ENCODE peak calls at places on chromosome 19, in five cellular contexts. L is lower lobe of right lung, U is A673, C is suprapubic skin, G is bronchial epithelial cell. Y is an unnamed sample.

GRCh38 chr19:35090795-35091214 is 24.8 kb upstream of the FXYD3 start:
- DNase-seq in C (no peak), G (no peak), L (no peak), U (peak), Y (no peak)

GRCh38 chr19:9729162-9729561 is 39.4 kb downstream of the ZNF846 start:
- DNase-seq in U (no peak), G (no peak), L (no peak), C (no peak), Y (no peak)

GRCh38 chr19:4575978-4576933 is 16.8 kb upstream of the SEMA6B start:
- DNase-seq in L (no peak), U (peak), C (peak), G (peak), Y (peak)

GRCh38 chr19:32418155-32418554 is 12.6 kb downstream of the DPY19L3 start:
- DNase-seq in G (no peak), C (no peak), U (no peak), L (no peak), Y (no peak)

GRCh38 chr19:50190439-50190891 is 13.0 kb upstream of the MYH14 start:
- DNase-seq in L (no peak), G (no peak), C (no peak), U (no peak), Y (no peak)

GRCh38 chr19:16591803-16592556 is 19.8 kb upstream of the SLC35E1 start:
- DNase-seq in C (no peak), U (no peak), G (peak), L (no peak), Y (no peak)

GRCh38 chr19:1157931-1158884 is 15.9 kb downstream of the SBNO2 start:
- DNase-seq in L (no peak), G (no peak), U (no peak), C (peak), Y (no peak)

GRCh38 chr19:48991823-48992570 is 1.1 kb downstream of the GYS1 start:
- DNase-seq in U (peak), L (peak), G (peak), C (no peak), Y (no peak)

GRCh38 chr19:12331211-12331941 is 2.1 kb downstream of the ZNF563 start:
- DNase-seq in U (no peak), L (no peak), C (no peak), G (no peak), Y (no peak)

GRCh38 chr19:40147338-40147692 is 43.9 kb upstream of the MAP3K10 start:
- DNase-seq in C (peak), U (no peak), G (no peak), L (no peak), Y (no peak)

GRCh38 chr19:50258918-50259372 is 55.5 kb downstream of the MYH14 start:
- DNase-seq in L (no peak), U (peak), C (no peak), G (no peak), Y (no peak)

GRCh38 chr19:40831502-40832430 is 18.5 kb downstream of the CYP2A6 start:
- DNase-seq in G (peak), L (no peak), U (no peak), C (no peak), Y (no peak)

GRCh38 chr19:50835785-50836542 is 2.6 kb upstream of the KLK15 start:
- DNase-seq in G (peak), L (peak), U (peak), C (no peak), Y (peak)

GRCh38 chr19:3153286-3154230 is 17.7 kb downstream of the GNA15 start:
- DNase-seq in G (no peak), L (no peak), C (no peak), U (no peak), Y (no peak)

GRCh38 chr19:7575426-7576040 is 20.1 kb upstream of the CAMSAP3 start:
- DNase-seq in L (no peak), U (no peak), G (peak), C (no peak), Y (no peak)

GRCh38 chr19:1239796-1240737 is 1.5 kb upstream of the ATP5F1D start:
- DNase-seq in C (peak), G (peak), U (peak), L (peak), Y (peak)

GRCh38 chr19:33273881-33274662 is 28.3 kb downstream of the CEBPA start:
- DNase-seq in G (peak), U (peak), C (no peak), L (peak), Y (no peak)

GRCh38 chr19:35408284-35409171 is 37.7 kb downstream of the GPR42 start:
- DNase-seq in C (no peak), L (no peak), U (no peak), G (no peak), Y (no peak)

GRCh38 chr19:41705393-41706174 is 2.8 kb upstream of the CEACAM5 start:
- DNase-seq in G (peak), L (no peak), U (peak), C (no peak), Y (no peak)

GRCh38 chr19:703651-704446 is 4.9 kb upstream of the PALM start:
- DNase-seq in G (no peak), L (peak), U (peak), C (peak), Y (no peak)

GRCh38 chr19:40191836-40192646 is 815 bp downstream of the MAP3K10 start:
- DNase-seq in G (no peak), U (peak), C (peak), L (peak), Y (no peak)

GRCh38 chr19:58275564-58275963 is 3.2 kb upstream of the ZNF8 start:
- DNase-seq in L (no peak), G (no peak), C (no peak), U (no peak), Y (no peak)

GRCh38 chr19:58277748-58278147 is 1.0 kb upstream of the ZNF8 start:
- DNase-seq in U (no peak), G (no peak), C (no peak), L (no peak), Y (no peak)

GRCh38 chr19:58279042-58279924 is 528 bp downstream of the ZNF8 start:
- DNase-seq in C (peak), G (peak), U (peak), L (peak), Y (peak)

GRCh38 chr19:58278156-58279041 is at the start of gene ZNF8:
- DNase-seq in C (peak), U (peak), G (peak), L (peak), Y (peak)

DNA sequence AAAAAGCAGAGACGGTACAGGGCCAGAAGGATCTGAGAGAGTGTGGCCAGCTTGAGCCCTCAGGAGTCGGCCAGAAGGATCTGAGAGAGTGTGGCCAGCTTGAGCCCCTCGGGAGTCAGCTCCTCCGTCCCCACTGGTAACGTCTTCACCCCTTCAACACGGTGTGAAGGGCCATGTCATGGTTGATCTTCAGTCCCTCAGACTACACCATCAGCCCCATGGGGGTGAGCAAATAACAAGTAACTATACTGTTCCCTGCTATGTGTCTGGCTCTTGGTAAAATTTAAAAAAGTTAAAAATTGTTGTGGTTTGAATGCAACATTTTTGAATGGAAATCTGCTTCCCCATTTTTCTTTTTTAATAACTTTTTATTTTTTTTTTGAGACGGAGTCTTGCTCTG is 1.6 kb upstream of the ZNF8 start:
- DNase-seq in L (no peak), U (no peak), C (no peak), G (no peak), Y (no peak)
- TF ChIP-seq CTCF in L (no peak), U (no peak), C (no peak), G (no peak), Y (no peak)

DNA sequence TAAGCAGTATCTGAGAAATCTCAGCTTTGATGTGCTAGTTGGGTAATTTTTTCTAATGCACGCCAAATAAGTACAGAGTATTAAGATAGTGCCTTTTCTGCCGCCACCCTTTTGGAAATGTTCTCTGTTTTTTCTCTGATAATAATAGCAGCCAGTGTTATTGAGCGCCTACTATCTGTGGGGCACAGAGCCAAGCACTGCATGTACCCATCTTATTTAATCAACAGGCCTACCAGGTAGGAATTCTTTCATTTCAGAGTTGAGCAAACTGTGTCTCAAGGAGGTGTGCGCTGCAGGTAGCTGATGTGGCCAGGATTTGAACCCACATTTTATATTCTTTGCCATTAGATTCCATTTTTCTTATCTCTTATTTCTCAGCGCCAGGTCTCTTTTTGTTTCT is 1.4 kb downstream of the EPN1 start:
- DNase-seq in C (no peak), U (no peak), G (peak), L (no peak), Y (no peak)
- TF ChIP-seq CTCF in C (no peak), U (no peak), G (peak), L (no peak), Y (no peak)

GRCh38 chr19:29529646-29530548 is 4.1 kb downstream of the VSTM2B start:
- DNase-seq in C (peak), G (no peak), L (no peak), U (no peak), Y (no peak)

GRCh38 chr19:29528946-29529645 is 3.3 kb downstream of the VSTM2B start:
- DNase-seq in U (no peak), C (no peak), G (no peak), L (no peak), Y (no peak)

GRCh38 chr19:29527500-29528328 is 1.9 kb downstream of the VSTM2B start:
- DNase-seq in C (no peak), U (no peak), L (no peak), G (no peak), Y (no peak)

GRCh38 chr19:29526730-29527499 is 1.1 kb downstream of the VSTM2B start:
- DNase-seq in G (no peak), C (no peak), L (no peak), U (peak), Y (no peak)

GRCh38 chr19:29528350-29528945 is 2.7 kb downstream of the VSTM2B start:
- DNase-seq in L (no peak), U (peak), G (peak), C (no peak), Y (no peak)
- TF ChIP-seq CTCF in L (peak), U (peak), G (peak), C (peak), Y (peak)

DNA sequence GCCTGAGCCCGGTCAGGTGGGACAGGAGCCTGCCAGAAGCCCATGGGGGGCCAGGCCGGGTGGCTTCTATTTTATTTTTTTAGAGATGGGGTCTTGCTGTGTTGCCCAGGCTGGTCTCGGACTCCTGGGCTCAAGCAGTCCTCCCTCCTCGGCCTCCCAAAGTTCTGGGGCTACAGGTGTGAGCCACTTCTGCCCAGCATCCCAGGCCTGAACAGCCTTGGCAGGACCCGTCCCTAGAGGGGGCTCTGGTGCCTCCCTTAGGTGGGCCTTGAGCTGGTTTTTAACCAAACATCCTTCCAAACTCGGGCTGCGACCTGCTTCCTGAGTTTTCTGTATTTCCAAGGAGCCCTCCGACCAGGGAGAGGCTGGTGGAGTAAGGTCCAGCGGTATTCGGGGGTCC is 10.5 kb downstream of the COMP start:
- DNase-seq in L (no peak), U (no peak), C (no peak), G (no peak), Y (no peak)
- TF ChIP-seq CTCF in L (no peak), U (no peak), C (no peak), G (no peak), Y (no peak)

GRCh38 chr19:47376589-47377144 is 27.6 kb downstream of the DHX34 start:
- DNase-seq in L (no peak), C (no peak), U (no peak), G (no peak), Y (no peak)

GRCh38 chr19:47377208-47377701 is 28.1 kb downstream of the DHX34 start:
- DNase-seq in U (no peak), L (no peak), C (no peak), G (no peak), Y (no peak)

GRCh38 chr19:47374876-47375693 is 26.0 kb downstream of the DHX34 start:
- DNase-seq in U (no peak), C (no peak), L (no peak), G (no peak), Y (no peak)

GRCh38 chr19:47377801-47378200 is 28.7 kb downstream of the DHX34 start:
- DNase-seq in G (no peak), L (no peak), C (no peak), U (no peak), Y (no peak)

GRCh38 chr19:47375694-47376588 is 26.8 kb downstream of the DHX34 start:
- DNase-seq in C (no peak), G (no peak), L (no peak), U (no peak), Y (no peak)
- TF ChIP-seq CTCF in C (no peak), G (no peak), L (no peak), U (no peak), Y (no peak)

Y was measured in osteocyte.